ENCODE peak calls at places on chromosomes 16 and 17, in six cellular contexts. E is transverse colon, I is progenitor cell of endocrine pancreas, W is HFF-Myc, O is H9, F is upper lobe of right lung. H is an unnamed sample.

GRCh38 chr16:23999663-24000062 is 163.9 kb downstream of the PRKCB start:
- DNase-seq in E (no peak), I (no peak), W (no peak), O (no peak), F (no peak), H (no peak)

GRCh38 chr17:50955160-50955559 is 89.0 kb upstream of the TOB1 start:
- DNase-seq in E (no peak), I (no peak), W (no peak), O (peak), F (no peak), H (no peak)

GRCh38 chr16:88665570-88665969 is 2.7 kb upstream of the MVD start:
- DNase-seq in E (no peak), I (no peak), W (no peak), O (no peak), F (no peak), H (no peak)

GRCh38 chr17:17824119-17824779 is 12.5 kb downstream of the SREBF1 start:
- DNase-seq in E (no peak), I (no peak), W (no peak), O (no peak), F (no peak), H (no peak)

GRCh38 chr17:21213491-21214014 is 408 bp downstream of the TMEM11 start:
- DNase-seq in E (peak), I (peak), W (no peak), O (no peak), F (peak), H (no peak)

GRCh38 chr16:78128920-78129319 is 29.5 kb downstream of the WWOX start:
- DNase-seq in E (no peak), I (no peak), W (no peak), O (no peak), F (no peak), H (no peak)

GRCh38 chr16:85316321-85316919 is 204.1 kb upstream of the CIBAR2 start:
- DNase-seq in E (peak), I (peak), W (no peak), O (peak), F (peak), H (no peak)

GRCh38 chr17:69558796-69559195 is 144.3 kb downstream of the MAP2K6 start:
- DNase-seq in E (no peak), I (no peak), W (no peak), O (no peak), F (no peak), H (no peak)

GRCh38 chr17:14780116-14780515 is 479.2 kb downstream of the HS3ST3B1 start:
- DNase-seq in E (no peak), I (no peak), W (no peak), O (no peak), F (no peak), H (no peak)

GRCh38 chr17:66371561-66371960 is 69.1 kb downstream of the PRKCA start:
- DNase-seq in E (no peak), I (no peak), W (no peak), O (no peak), F (no peak), H (no peak)

GRCh38 chr16:77723108-77723514 is 797 bp downstream of the NUDT7 start:
- DNase-seq in E (peak), I (no peak), W (no peak), O (no peak), F (no peak), H (peak)

GRCh38 chr16:11413907-11414595 is 68.8 kb downstream of the RMI2 start:
- DNase-seq in E (no peak), I (no peak), W (no peak), O (no peak), F (no peak), H (no peak)

GRCh38 chr16:24861461-24861860 is 15.7 kb downstream of the SLC5A11 start:
- DNase-seq in E (no peak), I (no peak), W (no peak), O (no peak), F (no peak), H (no peak)

GRCh38 chr17:14792751-14793150 is 472.4 kb downstream of the PMP22 start:
- DNase-seq in E (peak), I (no peak), W (no peak), O (no peak), F (no peak), H (no peak)

GRCh38 chr16:35506018-35506897 is 2046.8 kb downstream of the TP53TG3F start:
- DNase-seq in E (no peak), I (no peak), W (no peak), O (no peak), F (no peak), H (no peak)

GRCh38 chr16:79902351-79902750 is 301.8 kb upstream of the MAF start:
- DNase-seq in E (no peak), I (no peak), W (no peak), O (no peak), F (no peak), H (no peak)

GRCh38 chr17:70208080-70208794 is 38.9 kb downstream of the KCNJ2 start:
- DNase-seq in E (no peak), I (no peak), W (no peak), O (no peak), F (no peak), H (no peak)

GRCh38 chr16:67546091-67546501 is 16.2 kb upstream of the CTCF start:
- DNase-seq in E (no peak), I (no peak), W (no peak), O (no peak), F (peak), H (no peak)

GRCh38 chr17:62882284-62882683 is 74.2 kb upstream of the MARCHF10 start:
- DNase-seq in E (no peak), I (no peak), W (no peak), O (no peak), F (no peak), H (no peak)

GRCh38 chr17:82338858-82339633 is 5.5 kb upstream of the SECTM1 start:
- DNase-seq in E (peak), I (no peak), W (peak), O (no peak), F (no peak), H (no peak)

GRCh38 chr17:40348136-40348504 is 16.4 kb downstream of the GJD3 start:
- DNase-seq in E (no peak), I (no peak), W (no peak), O (peak), F (no peak), H (no peak)
- TF ChIP-seq CTCF in E (no peak), I (no peak), W (no peak), O (no peak), F (no peak), H (no peak)

DNA sequence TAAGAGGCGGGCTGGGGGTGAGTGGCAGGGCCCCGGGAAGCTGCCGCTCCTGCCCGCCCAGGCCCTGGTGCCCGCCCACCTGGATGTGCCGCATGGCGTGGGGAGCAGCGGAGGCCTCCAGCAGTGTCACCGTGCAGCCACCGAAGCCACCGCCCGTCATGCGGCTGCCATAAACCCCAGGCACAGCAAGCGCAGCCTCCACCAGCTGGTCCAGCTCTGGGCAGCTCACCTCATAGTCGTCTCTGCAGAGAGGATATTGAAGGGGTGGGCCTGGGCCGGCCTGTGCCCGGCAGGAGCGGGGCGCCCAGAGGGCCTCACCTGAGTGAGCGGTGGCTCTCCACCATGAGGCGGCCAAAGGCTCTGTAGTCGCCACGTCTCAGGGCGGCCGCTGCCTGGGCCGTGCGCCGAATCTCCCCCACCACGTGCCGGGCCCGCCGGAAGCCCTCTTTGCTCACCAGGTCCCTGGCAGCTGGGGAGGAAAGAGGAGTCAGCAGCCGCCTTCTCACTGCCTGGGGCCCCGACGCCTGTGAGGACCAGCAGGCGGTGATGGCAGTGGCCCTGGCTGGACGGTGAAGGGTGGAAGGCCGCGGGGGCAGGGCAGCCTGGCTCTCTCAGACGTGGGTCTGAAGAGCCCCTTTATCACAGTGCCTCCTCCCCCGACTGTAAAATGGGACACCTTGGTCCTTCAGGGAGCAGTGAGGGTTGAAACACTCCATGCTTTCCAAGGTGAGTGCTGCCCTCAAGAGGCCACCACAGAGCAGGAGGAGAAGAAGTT is 6.7 kb downstream of the GALK1 start:
- DNase-seq in E (no peak), I (no peak), W (no peak), O (peak), F (no peak), H (no peak)
- TF ChIP-seq CTCF in E (no peak), I (peak), W (peak), O (peak), F (no peak), H (peak)

DNA sequence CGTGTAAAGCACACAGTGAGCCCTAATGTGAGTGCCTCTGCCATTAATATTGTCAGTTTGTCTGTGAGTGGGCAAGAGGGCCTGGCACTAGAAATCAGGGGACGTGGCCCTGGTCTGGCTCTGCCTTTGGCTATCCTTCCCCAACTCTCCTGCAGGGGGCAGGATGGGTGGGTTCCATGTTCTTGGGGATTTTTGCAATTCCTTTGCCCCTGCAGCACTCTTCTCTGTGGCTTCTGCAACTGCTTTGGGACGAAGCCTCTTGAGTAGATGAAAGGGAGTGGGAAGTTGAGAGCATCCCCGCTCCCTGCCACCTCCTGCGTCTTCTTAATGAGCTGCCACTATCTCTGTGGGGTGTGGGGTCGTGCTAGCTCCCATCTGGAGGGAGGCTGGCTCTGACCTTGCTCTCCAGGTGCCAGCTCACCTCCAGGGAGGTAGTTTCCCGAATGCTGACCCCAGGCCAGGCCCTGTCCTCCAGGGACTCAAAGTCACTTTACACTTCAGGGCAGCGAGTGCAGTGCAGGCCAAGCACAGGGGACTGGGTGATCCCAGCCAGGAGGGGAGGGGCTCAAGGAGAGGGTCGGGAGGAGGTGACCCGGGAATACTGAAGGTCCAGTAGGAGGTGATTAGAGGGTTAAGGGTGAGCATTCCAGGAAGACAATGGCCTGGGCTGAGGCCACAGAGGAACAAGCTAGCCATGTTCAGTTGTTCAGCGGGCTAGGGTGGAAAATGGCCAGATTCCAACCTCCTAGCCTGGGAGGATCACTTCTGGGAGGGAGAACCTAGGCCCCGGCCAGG is 121.0 kb upstream of the NLRP1 start:
- DNase-seq in E (no peak), I (no peak), W (no peak), O (peak), F (no peak), H (no peak)
- TF ChIP-seq CTCF in E (no peak), I (peak), W (peak), O (peak), F (peak), H (peak)

DNA sequence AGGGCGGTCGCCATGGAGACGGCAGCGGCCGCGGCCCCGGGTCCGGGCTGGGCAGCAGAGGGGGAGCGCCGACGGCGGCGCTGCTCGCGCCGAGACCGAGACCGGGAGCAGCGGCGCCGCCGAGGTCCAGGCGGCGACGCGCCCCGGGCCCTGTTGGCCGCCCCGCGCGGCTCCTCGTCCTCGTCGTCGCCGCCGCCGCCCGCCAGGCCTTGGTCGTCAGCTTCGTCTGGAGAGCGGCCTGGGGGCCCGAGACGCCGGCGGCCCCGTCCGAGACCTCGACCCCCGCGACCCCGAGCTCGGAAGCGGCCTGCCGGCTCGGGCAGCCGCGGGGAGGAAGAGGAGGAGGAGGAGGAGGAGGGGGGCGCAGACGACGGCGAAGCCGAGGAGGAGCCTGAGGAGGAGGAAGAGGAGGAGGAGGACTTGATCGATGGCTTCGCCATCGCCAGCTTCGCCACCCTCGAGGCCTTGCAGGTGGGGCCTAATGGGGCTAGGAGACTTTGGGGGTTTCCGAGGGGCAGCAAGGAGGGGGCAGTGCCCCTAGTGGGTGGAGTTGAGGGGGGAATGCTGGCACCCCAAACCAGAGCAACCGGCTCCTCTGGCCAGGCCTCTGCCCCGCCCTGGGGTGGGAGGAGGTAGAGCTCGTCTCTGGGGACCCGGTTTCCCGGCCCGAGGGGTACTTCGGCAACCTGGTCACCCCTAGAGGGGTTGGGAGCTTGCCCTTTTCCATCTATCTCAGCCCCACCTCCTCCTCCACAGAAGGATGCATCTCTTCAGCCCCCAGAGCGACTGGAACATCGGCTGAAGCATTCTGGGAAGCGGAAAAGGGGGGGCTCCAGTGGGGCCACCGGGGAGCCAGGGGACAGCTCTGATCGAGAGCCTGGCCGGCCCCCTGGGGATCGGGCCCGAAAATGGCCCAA is 1.5 kb downstream of the FBRS start:
- DNase-seq in E (peak), I (no peak), W (no peak), O (no peak), F (peak), H (no peak)
- TF ChIP-seq CTCF in E (no peak), I (peak), W (no peak), O (no peak), F (no peak), H (no peak)